ENCODE peak calls at places on chromosomes 1 and 21, in nine cellular contexts. L is activated gamma-delta T cell treated with Interleukin-2 at 50 U/mL for 16 hours; B is adipocyte; S is activated CD8-positive, alpha-beta memory T cell treated with anti-CD3 and anti-CD28 coated beads for 48 hours; U is stimulated activated CD4-positive, alpha-beta T cell treated with anti-CD3 and anti-CD28 coated beads, Interleukin-12 subunit alpha, Interleukin-12 subunit beta, amount 100 ng/mL, for 24 hours; M is non-pigmented ciliary epithelial cell; I is fibroblast of lung; Z is heart left ventricle; V is effector memory CD4-positive, alpha-beta T cell. E is an unnamed sample.
A peak's percentile ranks its signal among the peaks of the same experiment; 100 is the strongest.

GRCh38 chr1:202811296-202812175 is 782 bp downstream of the PCAT6 start:
- DNase-seq in L (peak; percentile 18), B (peak; percentile 54), S (no peak), U (no peak), M (no peak), I (peak; percentile 8), Z (peak; percentile 22), V (no peak), E (no peak)

GRCh38 chr1:241992734-241993133 is 6.2 kb downstream of the MAP1LC3C start:
- DNase-seq in L (no peak), B (peak; percentile 38), S (no peak), U (no peak), M (peak; percentile 20), I (peak; percentile 50), Z (no peak), V (no peak), E (no peak)

GRCh38 chr1:166117776-166118175 is 49.0 kb downstream of the FAM78B start:
- DNase-seq in L (no peak), B (no peak), S (no peak), U (no peak), M (no peak), I (no peak), Z (no peak), V (no peak), E (no peak)

GRCh38 chr1:44808063-44808937 is at the start of gene BTBD19:
- DNase-seq in L (peak; percentile 45), B (peak; percentile 98), S (peak; percentile 72), U (peak; percentile 70), M (peak; percentile 58), I (peak; percentile 95), Z (peak; percentile 89), V (peak; percentile 77), E (peak; percentile 57)

GRCh38 chr1:76770979-76771378 is 96.3 kb upstream of the ST6GALNAC5 start:
- DNase-seq in L (no peak), B (no peak), S (no peak), U (no peak), M (no peak), I (no peak), Z (no peak), V (no peak), E (no peak)

GRCh38 chr21:14056771-14057191 is 154.0 kb downstream of the LIPI start:
- DNase-seq in L (no peak), B (no peak), S (no peak), U (no peak), M (no peak), I (no peak), Z (no peak), V (no peak), E (no peak)

GRCh38 chr1:235649722-235650163 is at the start of gene GNG4:
- DNase-seq in L (no peak), B (peak; percentile 21), S (no peak), U (no peak), M (no peak), I (no peak), Z (no peak), V (no peak), E (peak; percentile 12)

GRCh38 chr1:92480200-92480812 is 6.4 kb downstream of the GFI1 start:
- DNase-seq in L (no peak), B (no peak), S (no peak), U (no peak), M (no peak), I (no peak), Z (no peak), V (no peak), E (no peak)

GRCh38 chr1:181136738-181137122 is 48.2 kb downstream of the IER5 start:
- DNase-seq in L (no peak), B (no peak), S (no peak), U (no peak), M (no peak), I (no peak), Z (no peak), V (no peak), E (no peak)

GRCh38 chr1:46533179-46533864 is 18.1 kb downstream of the KNCN start:
- DNase-seq in L (peak; percentile 34), B (peak; percentile 68), S (no peak), U (no peak), M (no peak), I (peak; percentile 31), Z (no peak), V (peak; percentile 28), E (peak; percentile 29)

GRCh38 chr1:156801409-156802121 is 15.1 kb downstream of the SH2D2A start:
- DNase-seq in L (no peak), B (peak; percentile 94), S (no peak), U (no peak), M (no peak), I (peak; percentile 30), Z (no peak), V (no peak), E (no peak)

E was measured in T-helper 17 cell.